ENCODE peak calls at places on chromosomes 16 and 17, in eight cellular contexts. B is right lobe of liver, Z is tibial artery, G is OCI-LY7, L is AG04450, Q is ovary, K is fibroblast of pulmonary artery, Y is Peyer's patch. W is an unnamed sample.

GRCh38 chr16:50478773-50479149 is 69.4 kb upstream of the NKD1 start:
- DNase-seq in K (no peak), Y (no peak), G (no peak), B (no peak), Z (no peak), L (no peak), Q (no peak), W (no peak)

GRCh38 chr17:32912218-32912897 is 15.6 kb upstream of the TMEM98 start:
- DNase-seq in B (peak), Z (peak), Q (peak), L (peak), K (peak), G (no peak), Y (peak), W (no peak)

GRCh38 chr17:79883202-79883601 is 44.0 kb upstream of the CBX4 start:
- DNase-seq in G (no peak), L (no peak), B (no peak), Q (no peak), Z (no peak), Y (no peak), K (no peak), W (no peak)

GRCh38 chr16:17232487-17232886 is 238.3 kb downstream of the XYLT1 start:
- DNase-seq in Y (no peak), B (no peak), Z (no peak), L (no peak), K (no peak), G (no peak), Q (no peak), W (no peak)

GRCh38 chr17:41322264-41322902 is 6.9 kb upstream of the KRTAP17-1 start:
- DNase-seq in K (peak), L (peak), Y (no peak), B (no peak), G (peak), Z (no peak), Q (no peak), W (peak)

GRCh38 chr17:1796800-1797199 is 32.9 kb downstream of the SMYD4 start:
- DNase-seq in Z (no peak), Y (no peak), G (no peak), K (peak), Q (no peak), B (no peak), L (no peak), W (no peak)

GRCh38 chr17:67441052-67441738 is 64.1 kb downstream of the PITPNC1 start:
- DNase-seq in L (peak), B (no peak), Q (no peak), Z (no peak), K (peak), G (peak), Y (peak), W (peak)

GRCh38 chr16:67652578-67653130 is 7.4 kb downstream of the ACD start:
- DNase-seq in G (no peak), Y (no peak), B (no peak), Q (peak), L (no peak), Z (no peak), K (no peak), W (no peak)

GRCh38 chr16:88659160-88659559 is 3.7 kb downstream of the MVD start:
- DNase-seq in Y (no peak), K (no peak), Z (no peak), B (no peak), L (no peak), Q (no peak), G (no peak), W (no peak)

GRCh38 chr17:6505425-6506142 is 50.8 kb downstream of the PITPNM3 start:
- DNase-seq in K (peak), B (no peak), Y (no peak), Z (peak), Q (peak), G (no peak), L (no peak), W (no peak)

GRCh38 chr17:9676084-9676483 is 30.8 kb downstream of the USP43 start:
- DNase-seq in L (no peak), Q (no peak), Y (no peak), B (no peak), G (no peak), Z (no peak), K (no peak), W (no peak)

GRCh38 chr17:81097134-81097942 is 62.4 kb downstream of the BAIAP2 start:
- DNase-seq in G (no peak), K (peak), B (peak), Q (peak), Y (peak), Z (peak), L (peak), W (peak)

GRCh38 chr16:68319185-68319908 is 8.5 kb downstream of the PRMT7 start:
- DNase-seq in Z (peak), Q (no peak), K (no peak), Y (no peak), L (no peak), B (no peak), G (no peak), W (peak)

GRCh38 chr17:79154951-79155557 is 80.4 kb downstream of the ENGASE start:
- DNase-seq in B (no peak), Y (no peak), K (no peak), Z (no peak), Q (no peak), G (no peak), L (no peak), W (no peak)

GRCh38 chr16:30902070-30902972 is 5.9 kb downstream of the CTF1 start:
- DNase-seq in Q (peak), G (no peak), B (peak), K (peak), L (no peak), Z (peak), Y (peak), W (peak)

GRCh38 chr17:35161281-35161761 is 13.7 kb downstream of the UNC45B start:
- DNase-seq in K (peak), G (no peak), Z (peak), L (no peak), B (no peak), Q (no peak), Y (no peak), W (no peak)

GRCh38 chr17:13074026-13074425 is 56.2 kb upstream of the ELAC2 start:
- DNase-seq in B (no peak), Y (no peak), L (no peak), K (peak), Z (no peak), G (no peak), Q (no peak), W (peak)

GRCh38 chr17:67779098-67779672 is 46.1 kb upstream of the BPTF start:
- DNase-seq in K (peak), L (no peak), Y (no peak), B (peak), Z (no peak), Q (peak), G (peak), W (peak)

GRCh38 chr17:82018152-82019041 is 4.3 kb downstream of the CENPX start:
- DNase-seq in Q (no peak), G (no peak), Z (no peak), K (no peak), B (no peak), L (no peak), Y (no peak), W (no peak)

GRCh38 chr16:47956881-47957280 is 198.9 kb downstream of the ABCC12 start:
- DNase-seq in B (no peak), Y (no peak), Z (no peak), L (no peak), K (no peak), Q (no peak), G (no peak), W (no peak)

GRCh38 chr16:63806794-63807506 is 1314.9 kb downstream of the CDH11 start:
- DNase-seq in B (no peak), Q (no peak), L (no peak), G (no peak), K (no peak), Z (no peak), Y (no peak), W (no peak)

GRCh38 chr17:83198366-83199341 is 119.2 kb downstream of the METRNL start:
- DNase-seq in Z (peak), B (peak), Q (no peak), G (peak), Y (peak), K (no peak), L (no peak), W (no peak)

DNA sequence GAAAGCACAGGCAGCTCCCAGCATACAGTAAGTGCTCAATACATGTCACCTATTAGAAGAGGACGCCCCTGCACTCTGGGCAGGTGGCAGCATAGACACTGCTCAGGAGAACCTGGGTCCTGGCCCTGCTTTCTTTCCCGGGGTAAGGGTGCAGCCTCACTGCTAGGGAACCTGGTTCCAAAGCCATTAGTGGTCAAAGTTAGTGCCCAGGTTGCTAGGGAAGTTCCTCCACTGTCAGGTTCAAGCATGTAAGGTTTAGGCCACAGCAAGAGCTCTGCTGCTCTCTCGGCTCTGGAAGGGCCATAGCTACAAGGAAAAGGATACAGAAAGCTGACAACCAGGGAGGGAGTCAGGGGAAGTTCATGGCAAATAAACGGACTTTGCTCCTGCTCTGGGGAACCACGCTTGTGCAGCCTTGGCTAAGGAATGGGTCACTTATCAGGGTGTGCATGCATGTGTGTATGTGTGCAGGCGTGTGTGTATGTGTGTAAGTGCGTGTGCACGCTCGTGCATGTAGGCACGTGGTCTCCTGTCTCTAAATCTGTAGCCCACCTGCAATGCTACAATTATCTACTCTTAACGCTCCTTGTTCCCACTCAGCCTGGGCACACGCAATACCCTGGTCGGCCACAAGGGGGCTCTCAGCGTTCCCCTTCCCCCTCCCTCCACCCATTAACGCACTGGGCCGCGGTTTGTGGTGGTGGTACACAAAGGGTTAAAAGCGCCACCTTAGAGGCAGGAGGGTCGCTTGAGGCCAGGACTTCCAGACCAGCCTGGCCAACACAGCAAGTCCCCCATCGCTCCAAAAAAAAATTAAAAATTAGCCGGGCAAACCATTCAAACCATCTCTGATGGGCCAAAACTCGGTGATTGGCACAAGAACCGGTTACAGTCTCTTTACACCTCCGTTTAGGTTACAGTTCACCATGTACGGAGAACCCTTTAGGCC is 48.5 kb upstream of the KDM8 start:
- DNase-seq in K (peak), Q (peak), Y (peak), Z (peak), L (no peak), G (peak), B (peak), W (peak)
- TF ChIP-seq CTCF in K (peak), Q (peak), Y (peak), Z (peak), L (peak), G (peak), B (peak), W (peak)

DNA sequence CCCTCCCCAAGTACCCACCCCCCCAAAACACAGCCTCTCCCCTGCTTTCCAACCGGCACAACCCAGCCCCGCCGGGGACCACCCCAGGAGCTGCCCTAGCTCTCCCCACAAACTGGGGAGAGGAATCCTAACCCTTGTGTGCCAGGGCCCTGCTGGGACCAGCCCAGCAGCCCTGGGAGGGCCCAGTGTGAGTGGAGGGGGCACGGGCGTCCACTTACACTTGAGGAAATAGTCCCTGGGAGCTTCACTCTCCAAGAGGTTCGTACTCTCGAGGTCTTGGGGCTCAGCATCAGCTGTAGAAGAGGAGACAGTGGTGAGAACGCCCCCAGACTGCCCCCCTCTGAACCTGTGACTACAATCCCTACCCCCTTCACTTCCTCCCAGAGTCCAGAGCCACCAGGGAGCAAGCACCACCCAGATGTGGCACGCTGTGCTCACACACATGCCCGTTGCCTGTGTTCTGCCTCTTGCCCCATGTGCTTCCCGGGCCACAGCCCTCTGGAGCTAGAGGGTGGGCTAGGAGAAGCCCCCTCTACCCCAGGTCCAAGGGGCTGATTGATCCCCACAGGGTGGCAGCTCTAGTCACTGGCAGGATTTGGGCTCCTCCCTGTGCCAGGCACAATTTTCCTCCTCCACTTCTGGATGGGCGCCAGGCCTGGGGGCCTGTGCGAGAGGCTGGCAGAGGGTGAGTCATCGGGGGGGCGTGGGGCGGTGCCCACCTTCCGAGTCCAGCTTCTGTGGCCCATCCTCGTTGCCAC is 3.0 kb downstream of the TRIM47 start:
- DNase-seq in L (no peak), B (no peak), Z (no peak), Q (peak), Y (no peak), K (no peak), G (no peak), W (no peak)
- H3K4me3 ChIP-seq in L (no peak), B (no peak), Z (peak), Q (no peak), Y (peak), K (no peak), G (peak), W (no peak)

DNA sequence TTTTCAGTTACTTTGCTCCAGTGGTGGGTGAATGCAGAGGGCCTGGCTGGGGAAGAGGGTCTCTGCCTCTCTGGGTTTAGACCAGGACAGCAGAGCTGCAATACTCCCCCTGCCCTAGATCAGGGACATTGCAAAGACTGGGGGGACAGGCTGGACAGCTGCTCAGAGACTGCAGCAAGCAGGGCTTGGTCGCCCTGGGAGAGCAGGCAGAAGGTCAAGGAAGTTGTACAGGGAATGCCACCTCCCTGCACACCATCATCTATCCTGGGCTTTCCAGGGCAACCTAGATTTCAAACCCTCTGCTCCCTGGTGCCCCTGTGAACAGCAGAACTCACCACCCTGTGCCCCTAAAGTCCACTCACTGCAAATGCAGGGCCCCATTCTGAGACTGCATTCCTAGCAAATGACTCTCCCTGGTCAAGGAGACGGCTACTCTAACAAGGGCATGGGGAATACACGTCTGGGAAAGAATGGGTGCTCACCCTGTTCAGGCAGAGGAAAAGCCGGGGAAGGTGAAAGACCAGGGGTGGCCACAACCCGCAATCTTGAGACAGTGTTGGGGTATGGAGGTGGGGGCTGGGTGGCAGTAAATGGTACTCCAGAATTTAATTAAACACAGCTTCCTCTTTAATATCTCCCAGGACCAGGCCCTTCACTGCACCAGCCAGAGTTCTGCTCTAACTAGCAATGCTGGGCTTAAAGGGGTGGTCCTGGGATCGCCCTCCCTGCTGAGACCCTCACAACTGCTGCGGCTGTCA is 1.0 kb downstream of the KIFC3 start:
- DNase-seq in B (peak), L (peak), K (peak), Y (no peak), G (no peak), Z (no peak), Q (no peak), W (no peak)
- TF ChIP-seq CTCF in B (no peak), L (no peak), K (no peak), Y (no peak), G (no peak), Z (no peak), Q (no peak), W (no peak)

GRCh38 chr16:3581392-3581791 is 4.2 kb upstream of the NLRC3 start:
- DNase-seq in Z (no peak), Q (no peak), B (no peak), K (no peak), L (no peak), Y (no peak), G (no peak), W (no peak)
- H3K4me3 ChIP-seq in Z (no peak), Q (no peak), B (no peak), K (no peak), L (no peak), Y (no peak), G (no peak), W (no peak)

DNA sequence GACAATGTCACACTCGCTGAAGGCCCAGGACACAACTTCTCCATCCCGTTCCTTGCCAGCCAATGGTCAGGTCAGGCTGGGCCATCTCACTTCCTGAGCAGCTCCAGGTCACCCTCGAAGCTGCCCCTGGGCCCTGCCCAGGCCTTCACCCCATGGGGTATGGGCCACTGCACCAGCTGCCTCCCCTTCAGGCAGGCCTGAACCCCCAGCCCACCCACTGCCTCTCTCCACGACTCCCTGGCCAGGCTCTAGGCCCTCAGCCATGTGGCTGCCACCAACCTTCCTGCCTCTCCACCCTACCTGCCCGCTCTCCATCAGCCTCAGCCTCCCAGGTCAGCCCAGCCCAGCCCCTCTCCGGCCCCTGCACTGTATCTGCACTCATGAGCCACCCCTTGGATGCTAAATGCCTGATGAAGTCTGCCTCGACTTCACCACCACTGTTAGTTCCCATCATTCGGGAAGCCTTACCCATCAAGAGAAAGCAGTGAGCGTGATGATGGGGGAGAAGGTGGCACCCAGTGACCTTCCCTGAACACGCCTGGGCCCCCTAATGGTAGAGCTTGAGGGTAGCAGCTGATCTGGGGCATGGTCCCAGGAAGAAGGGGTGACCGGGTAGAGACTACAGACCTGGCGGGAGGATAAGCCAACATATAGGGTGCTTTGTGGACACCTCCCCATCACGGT is 30.9 kb upstream of the C16orf95 start:
- DNase-seq in L (no peak), B (no peak), Z (no peak), Y (no peak), Q (no peak), G (no peak), K (no peak), W (no peak)
- TF ChIP-seq CTCF in L (no peak), B (no peak), Z (no peak), Y (no peak), Q (no peak), G (peak), K (no peak), W (no peak)

DNA sequence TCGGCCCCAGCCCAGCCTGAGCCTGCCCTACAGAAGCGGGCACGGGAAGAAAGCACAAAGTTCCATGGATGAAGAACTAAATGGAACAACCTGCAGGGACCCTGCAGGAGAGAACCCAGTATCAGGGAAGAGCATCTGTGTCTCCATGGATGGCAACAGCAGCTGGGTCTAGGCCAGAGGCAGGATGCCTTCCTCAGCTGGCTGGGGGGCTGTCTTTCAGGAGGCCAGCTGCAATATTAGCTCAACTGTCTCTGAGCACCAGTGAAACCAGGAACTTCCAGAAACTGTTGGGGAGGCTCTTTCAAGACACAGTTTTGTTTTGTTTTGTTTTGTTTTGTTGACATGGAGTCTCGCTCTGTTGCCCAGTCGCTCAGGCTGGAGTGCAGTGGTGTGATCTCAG is 7.5 kb downstream of the GPR142 start:
- DNase-seq in Q (no peak), L (no peak), B (no peak), G (no peak), Y (no peak), K (no peak), Z (no peak), W (no peak)
- H3K4me3 ChIP-seq in Q (no peak), L (no peak), B (no peak), G (no peak), Y (no peak), K (no peak), Z (no peak), W (no peak)

DNA sequence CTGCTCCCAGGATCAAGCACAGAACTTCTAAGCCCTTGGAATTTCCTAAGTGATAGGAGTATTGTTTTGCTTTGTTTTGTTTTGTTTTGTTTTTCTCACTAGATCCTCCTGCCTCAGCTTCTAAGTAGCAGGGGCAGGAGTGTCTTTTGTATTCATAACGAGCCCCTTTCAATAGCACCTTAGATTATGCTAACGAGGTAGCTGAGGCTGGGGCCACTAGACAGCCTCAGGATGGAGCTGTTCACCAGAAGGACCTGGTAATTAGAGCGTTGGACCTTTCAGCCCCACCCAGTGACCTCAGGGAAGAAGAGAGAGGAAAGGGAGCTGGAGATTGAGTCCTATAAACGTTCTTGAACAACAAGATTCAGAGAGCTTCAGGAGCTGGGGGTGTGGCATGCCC is 43.6 kb downstream of the IKZF3 start:
- DNase-seq in Z (no peak), K (no peak), Q (no peak), L (no peak), B (no peak), Y (no peak), G (no peak), W (peak)
- TF ChIP-seq CTCF in Z (no peak), K (no peak), Q (no peak), L (no peak), B (no peak), Y (no peak), G (no peak), W (no peak)